ENCODE peak calls at places on chromosomes 11 and 22, in five cellular contexts. One of them, this sample, is unnamed.
A peak's percentile ranks its signal among the peaks of the same experiment; 100 is the strongest.

GRCh38 chr11:43574949-43575915 is 105.3 kb upstream of the HSD17B12 start:
- DNase-seq in K562: no peak
- DNase-seq in HepG2: no peak
- DNase-seq in H1: no peak
- DNase-seq in SK-N-SH: peak; percentile 83
- DNase-seq in this sample: no peak

GRCh38 chr11:95999604-96000003 is 75.7 kb upstream of the MTMR2 start:
- DNase-seq in HepG2: no peak
- DNase-seq in H1: no peak
- DNase-seq in SK-N-SH: no peak
- DNase-seq in K562: no peak
- DNase-seq in this sample: no peak

GRCh38 chr11:955154-956049 is 29.7 kb downstream of the AP2A2 start:
- DNase-seq in K562: no peak
- DNase-seq in H1: no peak
- DNase-seq in SK-N-SH: peak; percentile 58
- DNase-seq in HepG2: no peak
- DNase-seq in this sample: no peak

GRCh38 chr22:44146088-44146861 is 34.5 kb upstream of the PARVG start:
- DNase-seq in HepG2: no peak
- DNase-seq in SK-N-SH: no peak
- DNase-seq in H1: no peak
- DNase-seq in K562: no peak
- DNase-seq in this sample: no peak

GRCh38 chr11:129145276-129145675 is 46.8 kb downstream of the ARHGAP32 start:
- DNase-seq in K562: no peak
- DNase-seq in H1: no peak
- DNase-seq in SK-N-SH: no peak
- DNase-seq in HepG2: no peak
- DNase-seq in this sample: no peak

GRCh38 chr11:68312780-68313573 is 586 bp downstream of the LRP5 start:
- DNase-seq in SK-N-SH: peak; percentile 79
- DNase-seq in HepG2: no peak
- DNase-seq in H1: no peak
- DNase-seq in K562: peak; percentile 84
- DNase-seq in this sample: no peak

GRCh38 chr22:17057959-17058814 is 26.6 kb upstream of the IL17RA start:
- DNase-seq in H1: peak; percentile 36
- DNase-seq in SK-N-SH: peak; percentile 75
- DNase-seq in HepG2: peak; percentile 57
- DNase-seq in K562: peak; percentile 81
- DNase-seq in this sample: peak; percentile 45

GRCh38 chr22:22520020-22520656 is at the start of gene ZNF280A:
- DNase-seq in HepG2: peak; percentile 94
- DNase-seq in H1: no peak
- DNase-seq in K562: peak; percentile 98
- DNase-seq in SK-N-SH: no peak
- DNase-seq in this sample: no peak

GRCh38 chr11:8719260-8720190 is 36.9 kb downstream of the RPL27A start:
- DNase-seq in SK-N-SH: no peak
- DNase-seq in K562: no peak
- DNase-seq in H1: no peak
- DNase-seq in HepG2: peak; percentile 48
- DNase-seq in this sample: no peak

GRCh38 chr11:2793781-2794418 is 91.7 kb downstream of the CDKN1C start:
- DNase-seq in K562: no peak
- DNase-seq in H1: no peak
- DNase-seq in HepG2: no peak
- DNase-seq in SK-N-SH: no peak
- DNase-seq in this sample: no peak

GRCh38 chr11:86874314-86875056 is 74.1 kb downstream of the PRSS23 start:
- DNase-seq in SK-N-SH: no peak
- DNase-seq in K562: no peak
- DNase-seq in H1: no peak
- DNase-seq in HepG2: no peak
- DNase-seq in this sample: no peak

GRCh38 chr11:59756845-59757244 is 1.7 kb downstream of the STX3 start:
- DNase-seq in H1: no peak
- DNase-seq in SK-N-SH: no peak
- DNase-seq in K562: peak; percentile 64
- DNase-seq in HepG2: no peak
- DNase-seq in this sample: peak; percentile 37

GRCh38 chr11:110026823-110027626 is 66.2 kb upstream of the ZC3H12C start:
- DNase-seq in SK-N-SH: no peak
- DNase-seq in HepG2: no peak
- DNase-seq in H1: no peak
- DNase-seq in K562: no peak
- DNase-seq in this sample: peak; percentile 39

GRCh38 chr11:783581-784015 is 6.3 kb downstream of the CEND1 start:
- DNase-seq in K562: no peak
- DNase-seq in HepG2: no peak
- DNase-seq in H1: peak; percentile 94
- DNase-seq in SK-N-SH: peak; percentile 91
- DNase-seq in this sample: peak; percentile 45

GRCh38 chr22:50342651-50343540 is at the start of gene PPP6R2:
- DNase-seq in K562: peak; percentile 85
- DNase-seq in SK-N-SH: peak; percentile 97
- DNase-seq in HepG2: peak; percentile 40
- DNase-seq in H1: no peak
- DNase-seq in this sample: peak; percentile 49

GRCh38 chr22:27801616-27802388 is at the start of gene MN1:
- DNase-seq in H1: no peak
- DNase-seq in HepG2: no peak
- DNase-seq in SK-N-SH: peak; percentile 89
- DNase-seq in K562: no peak
- DNase-seq in this sample: no peak

GRCh38 chr11:6650980-6651379 is 4.6 kb downstream of the DCHS1 start:
- DNase-seq in K562: peak; percentile 58
- DNase-seq in SK-N-SH: no peak
- DNase-seq in HepG2: no peak
- DNase-seq in H1: no peak
- DNase-seq in this sample: no peak

GRCh38 chr11:111310088-111310487 is 11.7 kb downstream of the POU2AF3 start:
- DNase-seq in HepG2: no peak
- DNase-seq in H1: no peak
- DNase-seq in K562: no peak
- DNase-seq in SK-N-SH: no peak
- DNase-seq in this sample: no peak

GRCh38 chr22:36765943-36766450 is 9.9 kb downstream of the IFT27 start:
- DNase-seq in SK-N-SH: no peak
- DNase-seq in K562: no peak
- DNase-seq in H1: no peak
- DNase-seq in HepG2: no peak
- DNase-seq in this sample: no peak

GRCh38 chr11:111573821-111574249 is 28.4 kb upstream of the SIK2 start:
- DNase-seq in SK-N-SH: no peak
- DNase-seq in K562: no peak
- DNase-seq in H1: no peak
- DNase-seq in HepG2: no peak
- DNase-seq in this sample: no peak

GRCh38 chr11:30758946-30759501 is 172.9 kb upstream of the MPPED2 start:
- DNase-seq in SK-N-SH: no peak
- DNase-seq in H1: no peak
- DNase-seq in HepG2: no peak
- DNase-seq in K562: no peak
- DNase-seq in this sample: no peak

GRCh38 chr22:46830001-46830715 is 67.7 kb downstream of the TBC1D22A start:
- DNase-seq in HepG2: no peak
- DNase-seq in SK-N-SH: peak; percentile 61
- DNase-seq in H1: no peak
- DNase-seq in K562: no peak
- DNase-seq in this sample: no peak

GRCh38 chr11:57761301-57762234 is at the start of gene CTNND1:
- DNase-seq in K562: peak; percentile 66
- DNase-seq in HepG2: peak; percentile 97
- DNase-seq in H1: peak; percentile 84
- DNase-seq in SK-N-SH: peak; percentile 91
- DNase-seq in this sample: no peak

GRCh38 chr11:2328040-2328439 is 26.2 kb downstream of the TSPAN32 start:
- DNase-seq in SK-N-SH: no peak
- DNase-seq in H1: no peak
- DNase-seq in HepG2: no peak
- DNase-seq in K562: no peak
- DNase-seq in this sample: no peak

GRCh38 chr22:47776329-47776728 is 1013.9 kb downstream of the TBC1D22A start:
- DNase-seq in H1: no peak
- DNase-seq in SK-N-SH: no peak
- DNase-seq in HepG2: no peak
- DNase-seq in K562: no peak
- DNase-seq in this sample: no peak

GRCh38 chr11:1826552-1827094 is 8.2 kb upstream of the SYT8 start:
- DNase-seq in K562: peak; percentile 65
- DNase-seq in SK-N-SH: peak; percentile 71
- DNase-seq in HepG2: peak; percentile 50
- DNase-seq in H1: no peak
- DNase-seq in this sample: no peak

GRCh38 chr11:123062892-123063395 is 1.0 kb upstream of the HSPA8 start:
- DNase-seq in K562: peak; percentile 67
- DNase-seq in SK-N-SH: no peak
- DNase-seq in H1: no peak
- DNase-seq in HepG2: no peak
- DNase-seq in this sample: no peak

GRCh38 chr11:107496011-107496410 is 38.4 kb upstream of the CWF19L2 start:
- DNase-seq in H1: no peak
- DNase-seq in HepG2: peak; percentile 21
- DNase-seq in SK-N-SH: no peak
- DNase-seq in K562: no peak
- DNase-seq in this sample: no peak

GRCh38 chr11:43278302-43278956 is 33.4 kb upstream of the API5 start:
- DNase-seq in K562: no peak
- DNase-seq in H1: no peak
- DNase-seq in SK-N-SH: peak; percentile 59
- DNase-seq in HepG2: peak; percentile 54
- DNase-seq in this sample: no peak

GRCh38 chr22:44025171-44026065 is 1.3 kb downstream of the PARVB start:
- DNase-seq in HepG2: no peak
- DNase-seq in H1: no peak
- DNase-seq in SK-N-SH: no peak
- DNase-seq in K562: peak; percentile 47
- DNase-seq in this sample: peak; percentile 73

GRCh38 chr11:71342116-71342515 is 89.7 kb upstream of the SHANK2 start:
- DNase-seq in K562: no peak
- DNase-seq in H1: no peak
- DNase-seq in SK-N-SH: no peak
- DNase-seq in HepG2: no peak
- DNase-seq in this sample: no peak

GRCh38 chr11:31690041-31690440 is 121.1 kb downstream of the PAX6 start:
- DNase-seq in H1: no peak
- DNase-seq in K562: no peak
- DNase-seq in SK-N-SH: no peak
- DNase-seq in HepG2: no peak
- DNase-seq in this sample: no peak

GRCh38 chr22:36486619-36487384 is 5.4 kb upstream of the TXN2 start:
- DNase-seq in H1: no peak
- DNase-seq in HepG2: peak; percentile 53
- DNase-seq in K562: no peak
- DNase-seq in SK-N-SH: no peak
- DNase-seq in this sample: peak; percentile 53

GRCh38 chr22:35540600-35541253 is at the start of gene RASD2:
- DNase-seq in HepG2: no peak
- DNase-seq in SK-N-SH: no peak
- DNase-seq in H1: no peak
- DNase-seq in K562: no peak
- DNase-seq in this sample: peak; percentile 38

GRCh38 chr11:57458410-57459111 is 1.8 kb upstream of the RTN4RL2 start:
- DNase-seq in HepG2: no peak
- DNase-seq in K562: peak; percentile 71
- DNase-seq in H1: no peak
- DNase-seq in SK-N-SH: peak; percentile 84
- DNase-seq in this sample: no peak

GRCh38 chr11:134372961-134373360 is 39.1 kb downstream of the B3GAT1 start:
- DNase-seq in HepG2: no peak
- DNase-seq in K562: no peak
- DNase-seq in H1: no peak
- DNase-seq in SK-N-SH: no peak
- DNase-seq in this sample: no peak

GRCh38 chr22:23745780-23746179 is 5.1 kb downstream of the ZNF70 start:
- DNase-seq in HepG2: no peak
- DNase-seq in K562: no peak
- DNase-seq in SK-N-SH: no peak
- DNase-seq in H1: no peak
- DNase-seq in this sample: no peak

GRCh38 chr11:10310301-10310841 is 5.5 kb downstream of the ADM start:
- DNase-seq in HepG2: no peak
- DNase-seq in K562: no peak
- DNase-seq in SK-N-SH: no peak
- DNase-seq in H1: no peak
- DNase-seq in this sample: no peak
- TF ChIP-seq GABPA in HepG2: no peak
- TF ChIP-seq GABPA in K562: no peak
- TF ChIP-seq GABPA in SK-N-SH: no peak
- TF ChIP-seq GABPA in H1: no peak
- TF ChIP-seq GABPA in this sample: no peak

GRCh38 chr11:127157225-127157624 is 156.7 kb upstream of the KIRREL3 start:
- DNase-seq in HepG2: no peak
- DNase-seq in K562: no peak
- DNase-seq in H1: no peak
- DNase-seq in SK-N-SH: no peak
- DNase-seq in this sample: no peak
- TF ChIP-seq CTCF in HepG2: no peak
- TF ChIP-seq CTCF in K562: no peak
- TF ChIP-seq CTCF in H1: peak; percentile 38
- TF ChIP-seq CTCF in SK-N-SH: no peak
- TF ChIP-seq CTCF in this sample: no peak

DNA sequence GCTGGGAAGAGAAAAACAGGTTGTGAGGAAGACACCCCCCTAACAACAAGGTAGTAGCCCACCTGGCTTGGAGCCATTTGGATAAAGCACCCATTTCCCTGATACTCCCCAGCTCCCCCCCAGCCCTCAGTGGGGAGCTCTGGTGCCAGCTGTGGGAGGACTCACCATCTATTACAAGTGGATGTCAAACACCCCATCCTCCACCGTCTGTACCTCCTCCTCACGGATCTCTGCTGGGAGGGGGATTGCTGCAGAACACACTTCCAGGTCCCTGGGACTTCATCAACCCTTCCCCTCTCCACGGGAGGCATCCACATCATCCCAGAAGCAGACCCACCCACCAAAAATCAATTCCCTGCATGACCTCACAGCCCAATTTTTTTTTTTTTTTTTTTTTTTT is 4.1 kb upstream of the NRXN2 start:
- DNase-seq in K562: no peak
- DNase-seq in HepG2: no peak
- DNase-seq in H1: no peak
- DNase-seq in SK-N-SH: no peak
- DNase-seq in this sample: no peak
- H3K27ac ChIP-seq in K562: no peak overlapping the region
- H3K27ac ChIP-seq in HepG2: no peak overlapping the region
- H3K27ac ChIP-seq in H1: no peak overlapping the region
- H3K27ac ChIP-seq in SK-N-SH: no peak overlapping the region
- H3K27ac ChIP-seq in this sample: no peak overlapping the region

DNA sequence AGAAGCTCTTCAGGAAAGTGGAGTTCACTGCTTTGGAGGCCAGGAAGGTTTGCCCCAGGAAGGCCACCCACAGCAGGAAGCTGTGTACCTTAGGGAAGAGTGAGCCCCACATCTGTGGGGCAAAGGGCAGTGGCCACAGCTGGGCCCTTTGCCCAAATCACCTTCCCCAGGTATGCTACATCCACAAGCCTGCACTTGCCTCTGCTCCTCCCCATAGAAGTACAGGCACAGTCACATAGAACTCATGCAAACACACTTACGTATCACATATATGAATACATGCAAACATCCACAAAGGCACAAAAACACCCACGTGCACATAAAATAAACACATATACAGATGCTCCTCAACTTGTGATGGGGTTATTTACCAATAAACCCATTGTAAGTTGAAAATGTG is 2.1 kb downstream of the TRIM29 start:
- DNase-seq in HepG2: no peak
- DNase-seq in H1: no peak
- DNase-seq in SK-N-SH: peak; percentile 5
- DNase-seq in K562: no peak
- DNase-seq in this sample: no peak
- TF ChIP-seq GABPA in HepG2: no peak
- TF ChIP-seq GABPA in H1: no peak
- TF ChIP-seq GABPA in SK-N-SH: no peak
- TF ChIP-seq GABPA in K562: no peak
- TF ChIP-seq GABPA in this sample: no peak

This sample was measured in HL-60.